ENCODE peak calls at places on chromosome 12, in eight cellular contexts. Z, V, W, F, U, R, G and Y are unnamed samples.

GRCh38 chr12:65248656-65249633 is 29.5 kb upstream of the MSRB3 start:
- DNase-seq in Z (no peak), V (no peak), W (no peak), F (no peak), U (no peak), R (no peak), G (no peak), Y (no peak)

GRCh38 chr12:57452181-57452936 is 2.7 kb upstream of the INHBE start:
- DNase-seq in Z (no peak), V (peak; percentile 94), W (no peak), F (peak; percentile 42), U (no peak), R (no peak), G (no peak), Y (no peak)

GRCh38 chr12:29562167-29562776 is 64.8 kb upstream of the OVCH1 start:
- DNase-seq in Z (no peak), V (peak; percentile 94), W (no peak), F (no peak), U (no peak), R (no peak), G (no peak), Y (no peak)

GRCh38 chr12:115898670-115899069 is 378.8 kb downstream of the MED13L start:
- DNase-seq in Z (no peak), V (no peak), W (no peak), F (no peak), U (no peak), R (no peak), G (no peak), Y (no peak)

GRCh38 chr12:52032431-52032796 is 18.8 kb upstream of the NR4A1 start:
- DNase-seq in Z (no peak), V (peak; percentile 89), W (peak; percentile 75), F (no peak), U (peak; percentile 78), R (no peak), G (no peak), Y (no peak)

GRCh38 chr12:79566452-79566851 is 124.3 kb downstream of the PAWR start:
- DNase-seq in Z (no peak), V (peak; percentile 52), W (no peak), F (no peak), U (no peak), R (no peak), G (no peak), Y (no peak)

GRCh38 chr12:106586803-106587684 is 4.2 kb downstream of the RFX4 start:
- DNase-seq in Z (no peak), V (no peak), W (no peak), F (no peak), U (no peak), R (no peak), G (peak; percentile 69), Y (no peak)

GRCh38 chr12:94614288-94614721 is 36.1 kb downstream of the TMCC3 start:
- DNase-seq in Z (no peak), V (peak; percentile 33), W (no peak), F (no peak), U (no peak), R (no peak), G (peak; percentile 30), Y (no peak)

GRCh38 chr12:3827301-3828000 is 45.7 kb downstream of the PARP11 start:
- DNase-seq in Z (no peak), V (no peak), W (no peak), F (no peak), U (no peak), R (no peak), G (no peak), Y (no peak)

GRCh38 chr12:31834158-31834557 is 105.3 kb upstream of the AMN1 start:
- DNase-seq in Z (no peak), V (no peak), W (no peak), F (no peak), U (no peak), R (no peak), G (no peak), Y (no peak)

GRCh38 chr12:101696477-101697196 is 803 bp upstream of the CHPT1 start:
- DNase-seq in Z (no peak), V (peak; percentile 10), W (peak; percentile 51), F (peak; percentile 65), U (peak; percentile 32), R (no peak), G (no peak), Y (no peak)

GRCh38 chr12:125092872-125093680 is 27.8 kb downstream of the AACS start:
- DNase-seq in Z (no peak), V (peak; percentile 26), W (no peak), F (peak; percentile 42), U (peak; percentile 60), R (no peak), G (no peak), Y (no peak)

GRCh38 chr12:46219892-46220655 is 48.8 kb downstream of the SLC38A1 start:
- DNase-seq in Z (no peak), V (peak; percentile 72), W (no peak), F (no peak), U (no peak), R (peak; percentile 55), G (no peak), Y (no peak)

GRCh38 chr12:107242189-107242588 is 148.8 kb upstream of the CRY1 start:
- DNase-seq in Z (no peak), V (no peak), W (no peak), F (no peak), U (no peak), R (no peak), G (peak; percentile 31), Y (no peak)

GRCh38 chr12:120820885-120821510 is 83.2 kb downstream of the SPPL3 start:
- DNase-seq in Z (no peak), V (no peak), W (no peak), F (no peak), U (no peak), R (no peak), G (no peak), Y (no peak)

GRCh38 chr12:116695464-116695725 is 42.5 kb downstream of the SPRING1 start:
- DNase-seq in Z (no peak), V (no peak), W (no peak), F (no peak), U (no peak), R (no peak), G (no peak), Y (no peak)

GRCh38 chr12:27013606-27014084 is 539 bp downstream of the TM7SF3 start:
- DNase-seq in Z (no peak), V (peak; percentile 42), W (no peak), F (no peak), U (no peak), R (no peak), G (no peak), Y (no peak)

DNA sequence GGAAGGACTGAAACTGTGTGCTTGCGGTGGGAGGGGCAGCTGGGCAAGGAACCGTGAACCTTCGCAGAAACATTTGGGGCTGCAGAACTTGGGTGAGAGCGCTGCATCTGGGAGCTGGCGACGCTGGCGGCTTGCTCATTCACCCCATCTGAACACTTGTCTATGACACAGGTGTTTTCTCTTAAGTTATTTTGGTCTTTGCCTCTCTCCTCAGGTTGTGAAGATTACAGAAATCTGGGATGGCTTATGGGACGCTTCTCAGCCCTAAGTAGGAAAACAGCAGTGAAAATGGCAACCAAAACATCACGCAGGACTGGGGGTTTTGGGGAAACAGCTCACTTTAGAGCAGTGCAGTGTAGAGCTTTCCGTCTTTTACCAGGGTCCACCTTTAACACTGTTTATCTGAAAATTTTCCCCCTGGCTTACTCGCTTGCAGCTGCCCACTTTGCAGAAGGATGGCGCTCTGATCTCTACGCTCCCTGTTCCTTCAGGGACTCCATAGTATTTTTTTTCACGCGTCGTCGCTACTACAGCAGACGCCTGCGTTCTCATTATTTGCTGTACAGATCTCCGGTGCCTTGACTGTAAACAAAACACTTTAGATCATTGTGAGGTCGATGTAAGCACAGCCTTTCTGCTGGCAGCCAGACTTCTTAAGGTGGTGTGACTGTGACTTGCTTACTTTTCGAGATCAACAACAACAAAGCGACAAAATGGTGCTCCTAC is 2.7 kb upstream of the CDKN1B start:
- DNase-seq in Z (no peak), V (peak; percentile 55), W (peak; percentile 20), F (no peak), U (peak; percentile 54), R (peak; percentile 55), G (peak; percentile 39), Y (no peak)
- TF ChIP-seq CTCF in Z (no peak), V (peak; percentile 39), W (peak; percentile 45), F (peak; percentile 49), U (no peak), R (no peak), G (no peak), Y (peak; percentile 32)

GRCh38 chr12:43331935-43332334 is 220.1 kb downstream of the ADAMTS20 start:
- DNase-seq in Z (no peak), V (no peak), W (no peak), F (no peak), U (no peak), R (no peak), G (no peak), Y (no peak)
- TF ChIP-seq CTCF in Z (no peak), V (no peak), W (no peak), F (no peak), U (no peak), R (no peak), G (no peak), Y (no peak)

GRCh38 chr12:60689137-60689536 is 1093.3 kb downstream of the SLC16A7 start:
- DNase-seq in Z (no peak), V (no peak), W (no peak), F (no peak), U (no peak), R (no peak), G (no peak), Y (no peak)
- TF ChIP-seq CTCF in Z (no peak), V (no peak), W (no peak), F (no peak), U (no peak), R (no peak), G (no peak), Y (no peak)

GRCh38 chr12:102741196-102741595 is 175.8 kb downstream of the PAH start:
- DNase-seq in Z (no peak), V (no peak), W (no peak), F (no peak), U (no peak), R (no peak), G (no peak), Y (no peak)

GRCh38 chr12:102735104-102735503 is 181.9 kb downstream of the PAH start:
- DNase-seq in Z (no peak), V (no peak), W (no peak), F (no peak), U (no peak), R (no peak), G (no peak), Y (peak; percentile 46)

GRCh38 chr12:102736328-102736727 is 180.7 kb downstream of the PAH start:
- DNase-seq in Z (no peak), V (no peak), W (no peak), F (no peak), U (no peak), R (no peak), G (no peak), Y (no peak)

DNA sequence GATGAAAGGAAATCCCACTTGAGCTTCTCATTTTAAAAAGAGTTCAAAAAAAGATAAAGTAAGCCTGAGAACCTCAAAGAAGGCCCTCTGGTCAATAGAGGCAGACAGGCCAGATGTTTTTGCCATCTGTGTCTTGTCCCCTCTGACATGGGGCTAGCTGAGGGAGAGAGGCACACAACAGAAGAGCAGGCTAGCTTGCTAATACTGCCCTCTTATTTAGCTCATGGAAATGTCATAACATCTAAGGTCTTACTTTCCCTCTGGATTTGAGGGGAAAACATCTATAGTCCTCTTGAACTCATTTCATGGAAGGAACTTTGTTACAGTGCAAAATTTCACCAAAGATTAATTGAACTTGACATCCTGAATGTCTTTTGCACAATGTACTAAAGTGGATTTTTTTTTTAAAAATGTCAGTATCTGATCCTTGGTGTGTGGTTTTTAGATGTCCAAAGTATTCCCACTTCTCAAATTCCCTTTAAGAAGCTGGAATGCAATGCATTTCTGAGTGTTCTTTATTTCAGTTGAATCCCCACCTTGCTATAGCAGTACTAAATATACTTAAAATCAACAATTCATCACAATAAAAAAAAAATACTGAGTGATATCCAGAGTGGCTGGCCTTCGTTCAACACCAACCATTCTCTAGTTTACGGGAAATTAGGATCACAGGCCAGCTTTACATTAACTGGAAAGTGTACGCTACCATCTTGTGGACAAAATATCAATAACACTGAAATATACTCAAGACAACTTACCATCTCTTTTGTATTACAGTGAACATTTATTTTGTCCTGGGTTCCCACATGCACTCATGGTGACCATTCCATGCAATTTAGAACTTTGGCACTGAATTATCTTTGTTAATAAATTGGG is 176.6 kb downstream of the PAH start:
- DNase-seq in Z (no peak), V (peak; percentile 57), W (no peak), F (no peak), U (no peak), R (no peak), G (no peak), Y (no peak)
- TF ChIP-seq CTCF in Z (peak; percentile 6), V (peak; percentile 37), W (peak; percentile 10), F (peak; percentile 25), U (no peak), R (no peak), G (no peak), Y (peak; percentile 29)